ENCODE peak calls at places on chromosomes 7 and 10, in nine cellular contexts. C is H1, I is sigmoid colon, A is upper lobe of left lung, B is GM12891, N is transverse colon, Y is HepG2, T is vagina, W is endothelial cell of umbilical vein. F is an unnamed sample.
A peak's percentile ranks its signal among the peaks of the same experiment; 100 is the strongest.

GRCh38 chr7:19919156-19920085 is 146.0 kb upstream of the TMEM196 start:
- DNase-seq in C (no peak), I (no peak), A (no peak), B (no peak), N (no peak), Y (no peak), T (no peak), W (peak; percentile 80), F (no peak)

GRCh38 chr7:43954524-43955228 is 28.4 kb downstream of the UBE2D4 start:
- DNase-seq in C (peak; percentile 50), I (peak; percentile 1), A (no peak), B (peak; percentile 36), N (peak; percentile 22), Y (peak; percentile 61), T (no peak), W (peak; percentile 54), F (no peak)

GRCh38 chr10:22684707-22685106 is 29.7 kb downstream of the PIP4K2A start:
- DNase-seq in C (no peak), I (no peak), A (no peak), B (no peak), N (no peak), Y (no peak), T (peak; percentile 65), W (no peak), F (no peak)

GRCh38 chr7:132554446-132554845 is 21.8 kb downstream of the PLXNA4 start:
- DNase-seq in C (no peak), I (no peak), A (no peak), B (no peak), N (no peak), Y (no peak), T (no peak), W (no peak), F (no peak)

GRCh38 chr10:99375444-99375843 is 46.3 kb downstream of the CNNM1 start:
- DNase-seq in C (no peak), I (no peak), A (no peak), B (no peak), N (no peak), Y (no peak), T (no peak), W (peak; percentile 21), F (no peak)

GRCh38 chr7:154242709-154243108 is 190.5 kb downstream of the DPP6 start:
- DNase-seq in C (no peak), I (no peak), A (no peak), B (no peak), N (no peak), Y (no peak), T (no peak), W (no peak), F (no peak)

GRCh38 chr7:154744226-154744860 is 258.6 kb downstream of the PAXIP1 start:
- DNase-seq in C (peak; percentile 95), I (no peak), A (peak; percentile 86), B (peak; percentile 60), N (peak; percentile 42), Y (no peak), T (no peak), W (no peak), F (no peak)

GRCh38 chr7:12524794-12525386 is 45.6 kb upstream of the SCIN start:
- DNase-seq in C (no peak), I (no peak), A (no peak), B (no peak), N (no peak), Y (peak; percentile 33), T (no peak), W (peak; percentile 75), F (no peak)

GRCh38 chr7:70376561-70377031 is 755.3 kb upstream of the GALNT17 start:
- DNase-seq in C (no peak), I (no peak), A (no peak), B (no peak), N (no peak), Y (no peak), T (no peak), W (no peak), F (no peak)

GRCh38 chr7:121083138-121083789 is 94.8 kb downstream of the CPED1 start:
- DNase-seq in C (no peak), I (no peak), A (no peak), B (no peak), N (no peak), Y (no peak), T (no peak), W (peak; percentile 37), F (no peak)

GRCh38 chr7:38840736-38841460 is 68.1 kb downstream of the VPS41 start:
- DNase-seq in C (no peak), I (no peak), A (no peak), B (no peak), N (no peak), Y (no peak), T (no peak), W (peak; percentile 50), F (peak; percentile 64)

GRCh38 chr7:30556854-30557644 is 37.6 kb upstream of the GARS1 start:
- DNase-seq in C (no peak), I (no peak), A (no peak), B (no peak), N (no peak), Y (no peak), T (no peak), W (no peak), F (peak; percentile 36)

GRCh38 chr7:30049173-30049572 is 21.0 kb downstream of the PLEKHA8 start:
- DNase-seq in C (no peak), I (no peak), A (no peak), B (no peak), N (no peak), Y (no peak), T (no peak), W (no peak), F (no peak)

GRCh38 chr10:127649642-127650041 is 87.3 kb upstream of the FOXI2 start:
- DNase-seq in C (peak; percentile 74), I (no peak), A (no peak), B (no peak), N (no peak), Y (peak; percentile 14), T (no peak), W (peak; percentile 4), F (no peak)

DNA sequence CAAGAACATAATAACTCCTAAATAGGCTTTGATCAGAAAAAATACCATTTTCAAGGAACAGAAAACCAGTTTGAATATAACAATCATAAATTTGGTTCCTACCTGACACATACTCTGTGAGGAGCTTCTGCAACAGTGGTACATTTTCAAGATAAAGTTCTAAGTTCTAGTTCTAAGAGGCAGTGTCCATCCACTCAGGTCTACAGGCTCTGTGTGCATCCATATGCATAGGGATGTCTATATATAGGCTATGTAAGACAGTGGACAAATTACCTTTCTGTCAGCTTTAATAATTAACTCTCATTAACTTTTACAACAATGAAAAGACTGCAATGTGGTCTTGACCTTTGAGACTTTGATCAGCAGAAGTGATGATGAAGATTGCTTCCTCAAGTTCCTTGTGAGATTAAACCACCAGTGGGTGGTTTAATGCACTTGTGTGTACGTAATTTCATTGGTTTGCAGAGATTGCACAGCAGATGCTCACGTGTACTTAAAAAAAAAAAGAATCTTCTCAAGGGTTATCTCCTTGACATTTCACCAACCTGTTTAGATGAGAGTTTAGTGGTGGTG is at the start of gene SLC26A3:
- DNase-seq in C (no peak), I (no peak), A (no peak), B (no peak), N (no peak), Y (no peak), T (no peak), W (no peak), F (no peak)
- TF ChIP-seq POLR2A in C (no peak), I (no peak), A (no peak), B (no peak), N (peak; percentile 91), Y (no peak), T (no peak), W (no peak), F (no peak)

GRCh38 chr10:61179734-61180133 is 235.7 kb upstream of the RHOBTB1 start:
- DNase-seq in C (no peak), I (no peak), A (no peak), B (no peak), N (no peak), Y (peak; percentile 16), T (no peak), W (no peak), F (no peak)
- TF ChIP-seq POLR2AphosphoS5 in C (no peak), I (no peak), A (no peak), B (no peak), N (no peak), Y (no peak), T (no peak), W (no peak), F (no peak)

GRCh38 chr10:101061814-101062230 is at the start of gene KAZALD1:
- DNase-seq in C (peak; percentile 75), I (no peak), A (peak; percentile 84), B (no peak), N (no peak), Y (no peak), T (no peak), W (no peak), F (no peak)

GRCh38 chr10:101063162-101063525 is 1.4 kb downstream of the KAZALD1 start:
- DNase-seq in C (no peak), I (no peak), A (no peak), B (no peak), N (no peak), Y (no peak), T (no peak), W (no peak), F (no peak)

GRCh38 chr10:101063548-101064414 is 2.0 kb downstream of the KAZALD1 start:
- DNase-seq in C (no peak), I (no peak), A (peak; percentile 5), B (no peak), N (no peak), Y (no peak), T (no peak), W (peak; percentile 20), F (no peak)

GRCh38 chr10:101060951-101061813 is 607 bp upstream of the KAZALD1 start:
- DNase-seq in C (peak; percentile 99), I (peak; percentile 96), A (peak; percentile 97), B (peak; percentile 88), N (peak; percentile 96), Y (peak; percentile 90), T (no peak), W (peak; percentile 93), F (peak; percentile 90)

GRCh38 chr10:101062231-101063161 is 707 bp downstream of the KAZALD1 start:
- DNase-seq in C (peak; percentile 81), I (peak; percentile 71), A (peak; percentile 93), B (peak; percentile 66), N (peak; percentile 71), Y (peak; percentile 68), T (no peak), W (peak; percentile 56), F (peak; percentile 27)
- TF ChIP-seq POLR2A in C (no peak), I (no peak), A (no peak), B (no peak), N (peak; percentile 61), Y (no peak), T (no peak), W (no peak), F (no peak)

DNA sequence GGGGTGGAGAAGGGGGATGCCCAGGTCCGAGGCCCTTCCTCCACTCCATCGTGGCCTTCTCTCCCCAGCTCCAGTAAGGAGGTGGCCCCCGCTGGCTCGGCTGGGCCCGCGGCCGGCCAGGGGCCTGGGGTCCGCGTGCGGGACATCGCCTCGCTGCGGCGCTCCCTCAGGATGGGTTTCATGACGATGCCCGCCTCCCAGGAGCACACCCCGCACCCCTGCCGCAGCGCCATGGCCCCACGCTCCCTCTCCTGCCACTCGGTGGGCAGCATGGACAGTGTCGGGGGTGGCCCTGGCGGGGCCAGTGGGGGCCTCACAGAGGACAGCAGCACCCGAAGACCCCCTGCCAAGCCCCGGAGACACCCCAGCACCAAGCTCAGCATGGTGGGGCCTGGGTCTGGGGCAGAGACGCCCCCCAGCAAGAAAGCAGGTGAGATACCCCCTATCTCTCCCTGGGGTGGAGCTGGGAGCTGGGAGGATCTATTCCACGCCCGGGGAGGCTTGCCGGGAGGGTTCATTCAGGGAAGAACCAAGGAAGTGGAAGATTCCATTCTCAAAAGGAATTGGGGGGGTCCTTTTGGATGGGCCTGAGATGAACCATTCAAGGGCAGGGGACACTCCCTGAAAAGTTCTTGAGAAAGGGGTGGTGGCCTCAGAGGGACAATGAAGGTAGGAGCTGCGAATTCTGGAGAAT is 3.2 kb downstream of the NYAP1 start:
- DNase-seq in C (no peak), I (no peak), A (peak; percentile 84), B (no peak), N (no peak), Y (no peak), T (no peak), W (no peak), F (no peak)
- TF ChIP-seq POLR2AphosphoS5 in C (no peak), I (no peak), A (no peak), B (no peak), N (no peak), Y (no peak), T (no peak), W (no peak), F (no peak)

F was measured in prostate gland.